ENCODE peak calls at places on chromosome 21, in seven cellular contexts. One of them, this sample, is unnamed.
A peak's percentile ranks its signal among the peaks of the same experiment; 100 is the strongest.

GRCh38 chr21:37139902-37140301 is 66.8 kb downstream of the TTC3 start:
- DNase-seq in nucleus accumbens: no peak
- DNase-seq in fibroblast of pulmonary artery: peak; percentile 47
- DNase-seq in activated effector memory CD4-positive, alpha-beta T cell treated with anti-CD3 and anti-CD28 coated beads, Interleukin-2, amount 50 U/mL, for 16 hours: no peak
- DNase-seq in KG1: no peak
- DNase-seq in GM12891: no peak
- DNase-seq in ecto neural progenitor cell: no peak
- DNase-seq in this sample: no peak

GRCh38 chr21:26815197-26815596 is 30.0 kb downstream of the ADAMTS1 start:
- DNase-seq in ecto neural progenitor cell: no peak
- DNase-seq in KG1: no peak
- DNase-seq in nucleus accumbens: no peak
- DNase-seq in activated effector memory CD4-positive, alpha-beta T cell treated with anti-CD3 and anti-CD28 coated beads, Interleukin-2, amount 50 U/mL, for 16 hours: no peak
- DNase-seq in GM12891: no peak
- DNase-seq in fibroblast of pulmonary artery: peak; percentile 40
- DNase-seq in this sample: no peak

GRCh38 chr21:30463713-30464112 is 16.5 kb downstream of the KRTAP19-1 start:
- DNase-seq in GM12891: peak; percentile 5
- DNase-seq in fibroblast of pulmonary artery: no peak
- DNase-seq in activated effector memory CD4-positive, alpha-beta T cell treated with anti-CD3 and anti-CD28 coated beads, Interleukin-2, amount 50 U/mL, for 16 hours: no peak
- DNase-seq in KG1: peak; percentile 29
- DNase-seq in nucleus accumbens: no peak
- DNase-seq in ecto neural progenitor cell: no peak
- DNase-seq in this sample: no peak

GRCh38 chr21:30434033-30434631 is 4.1 kb downstream of the KRTAP13-4 start:
- DNase-seq in ecto neural progenitor cell: peak; percentile 57
- DNase-seq in GM12891: no peak
- DNase-seq in activated effector memory CD4-positive, alpha-beta T cell treated with anti-CD3 and anti-CD28 coated beads, Interleukin-2, amount 50 U/mL, for 16 hours: no peak
- DNase-seq in nucleus accumbens: no peak
- DNase-seq in KG1: peak; percentile 31
- DNase-seq in fibroblast of pulmonary artery: peak; percentile 42
- DNase-seq in this sample: no peak

GRCh38 chr21:32990666-32991065 is 35.1 kb upstream of the OLIG2 start:
- DNase-seq in nucleus accumbens: no peak
- DNase-seq in activated effector memory CD4-positive, alpha-beta T cell treated with anti-CD3 and anti-CD28 coated beads, Interleukin-2, amount 50 U/mL, for 16 hours: no peak
- DNase-seq in KG1: no peak
- DNase-seq in GM12891: no peak
- DNase-seq in fibroblast of pulmonary artery: no peak
- DNase-seq in ecto neural progenitor cell: no peak
- DNase-seq in this sample: no peak

GRCh38 chr21:34612056-34612455 is 2.9 kb downstream of the RCAN1 start:
- DNase-seq in GM12891: no peak
- DNase-seq in fibroblast of pulmonary artery: no peak
- DNase-seq in KG1: no peak
- DNase-seq in ecto neural progenitor cell: no peak
- DNase-seq in nucleus accumbens: no peak
- DNase-seq in activated effector memory CD4-positive, alpha-beta T cell treated with anti-CD3 and anti-CD28 coated beads, Interleukin-2, amount 50 U/mL, for 16 hours: no peak
- DNase-seq in this sample: no peak

GRCh38 chr21:18384771-18385170 is 18.8 kb downstream of the TMPRSS15 start:
- DNase-seq in fibroblast of pulmonary artery: peak; percentile 4
- DNase-seq in activated effector memory CD4-positive, alpha-beta T cell treated with anti-CD3 and anti-CD28 coated beads, Interleukin-2, amount 50 U/mL, for 16 hours: no peak
- DNase-seq in KG1: no peak
- DNase-seq in ecto neural progenitor cell: no peak
- DNase-seq in nucleus accumbens: no peak
- DNase-seq in GM12891: no peak
- DNase-seq in this sample: no peak

GRCh38 chr21:43597052-43597451 is 62.2 kb downstream of the HSF2BP start:
- DNase-seq in GM12891: no peak
- DNase-seq in KG1: no peak
- DNase-seq in fibroblast of pulmonary artery: peak; percentile 64
- DNase-seq in activated effector memory CD4-positive, alpha-beta T cell treated with anti-CD3 and anti-CD28 coated beads, Interleukin-2, amount 50 U/mL, for 16 hours: no peak
- DNase-seq in ecto neural progenitor cell: no peak
- DNase-seq in nucleus accumbens: no peak
- DNase-seq in this sample: no peak